ENCODE peak calls at places on chromosomes 5 and 9, in five cellular contexts. P, J, Z, G and T are unnamed samples.
A peak's percentile ranks its signal among the peaks of the same experiment; 100 is the strongest.

GRCh38 chr5:108905818-108906217 is 158.1 kb downstream of the FER start:
- DNase-seq in G (no peak), Z (peak; percentile 32), J (no peak), P (no peak), T (no peak)

GRCh38 chr9:136244116-136244775 is 1.4 kb downstream of the QSOX2 start:
- DNase-seq in Z (peak; percentile 27), G (no peak), P (no peak), J (no peak), T (no peak)

GRCh38 chr9:580652-581342 is 260.7 kb upstream of the DMRT1 start:
- DNase-seq in G (no peak), J (no peak), P (no peak), Z (no peak), T (no peak)

GRCh38 chr9:94806307-94806893 is 79.9 kb downstream of the AOPEP start:
- DNase-seq in P (no peak), Z (peak; percentile 41), J (no peak), G (peak; percentile 71), T (no peak)

GRCh38 chr5:151664694-151665583 is 21.8 kb downstream of the SPARC start:
- DNase-seq in P (no peak), J (no peak), Z (peak; percentile 70), G (no peak), T (no peak)

GRCh38 chr9:131732636-131733340 is 7.1 kb downstream of the RAPGEF1 start:
- DNase-seq in P (no peak), G (no peak), Z (no peak), J (no peak), T (no peak)

GRCh38 chr5:31638748-31639418 is at the start of gene PDZD2:
- DNase-seq in J (peak; percentile 79), Z (peak; percentile 66), G (peak; percentile 76), P (no peak), T (peak; percentile 59)

GRCh38 chr5:126015244-126016054 is 407.8 kb upstream of the GRAMD2B start:
- DNase-seq in J (no peak), P (no peak), G (no peak), Z (peak; percentile 93), T (no peak)

GRCh38 chr5:37771203-37771611 is 68.6 kb downstream of the GDNF start:
- DNase-seq in G (no peak), Z (no peak), J (no peak), P (no peak), T (no peak)

GRCh38 chr5:137395011-137395755 is 103.9 kb downstream of the SPOCK1 start:
- DNase-seq in P (no peak), J (no peak), G (no peak), Z (peak; percentile 80), T (no peak)

GRCh38 chr9:3848445-3849114 is 322.8 kb upstream of the RFX3 start:
- DNase-seq in J (peak; percentile 61), P (no peak), Z (no peak), G (no peak), T (no peak)

GRCh38 chr9:84238652-84239051 is 101.9 kb downstream of the SLC28A3 start:
- DNase-seq in J (no peak), Z (no peak), G (no peak), P (no peak), T (no peak)

GRCh38 chr5:7866194-7866593 is 2.6 kb downstream of the FASTKD3 start:
- DNase-seq in G (no peak), J (no peak), Z (no peak), P (no peak), T (no peak)

GRCh38 chr5:3862906-3863305 is 267.3 kb downstream of the IRX1 start:
- DNase-seq in G (no peak), J (no peak), P (no peak), Z (no peak), T (no peak)

GRCh38 chr5:98556707-98557106 is 216.8 kb upstream of the RGMB start:
- DNase-seq in P (no peak), G (no peak), Z (no peak), J (no peak), T (no peak)

GRCh38 chr5:107217721-107218130 is 453.0 kb downstream of the EFNA5 start:
- DNase-seq in Z (no peak), G (no peak), P (no peak), J (no peak), T (no peak)

GRCh38 chr5:170269579-170269978 is 28.0 kb downstream of the LCP2 start:
- DNase-seq in G (no peak), Z (peak; percentile 25), P (no peak), J (no peak), T (no peak)

GRCh38 chr5:139404484-139404840 is 573 bp upstream of the SPATA24 start:
- DNase-seq in Z (no peak), G (no peak), J (no peak), P (no peak), T (no peak)

GRCh38 chr9:125850763-125851162 is 103.6 kb downstream of the PBX3 start:
- DNase-seq in G (no peak), P (no peak), J (no peak), Z (no peak), T (no peak)

GRCh38 chr5:1330146-1330846 is 14.6 kb downstream of the CLPTM1L start:
- DNase-seq in Z (peak; percentile 36), J (no peak), P (no peak), G (no peak), T (no peak)

GRCh38 chr5:132203464-132203818 is 24.2 kb downstream of the P4HA2 start:
- DNase-seq in Z (peak; percentile 72), J (no peak), P (no peak), G (no peak), T (no peak)

GRCh38 chr5:14463629-14464028 is 118.0 kb upstream of the OTULINL start:
- DNase-seq in J (no peak), Z (peak; percentile 80), P (no peak), G (peak; percentile 25), T (no peak)

GRCh38 chr5:154916874-154917273 is 21.1 kb downstream of the GEMIN5 start:
- DNase-seq in Z (no peak), G (no peak), P (no peak), J (no peak), T (no peak)

GRCh38 chr9:91408475-91408874 is 15.2 kb downstream of the NFIL3 start:
- DNase-seq in P (no peak), Z (peak; percentile 53), J (no peak), G (no peak), T (no peak)

GRCh38 chr5:18483386-18483785 is 849.1 kb downstream of the TAF11L14 start:
- DNase-seq in P (no peak), Z (peak; percentile 14), J (no peak), G (no peak), T (no peak)

GRCh38 chr5:151078490-151079262 is 2.2 kb downstream of the TNIP1 start:
- DNase-seq in P (no peak), G (no peak), Z (no peak), J (no peak), T (no peak)

GRCh38 chr5:35188041-35188457 is 42.2 kb downstream of the PRLR start:
- DNase-seq in P (no peak), Z (no peak), J (no peak), G (no peak), T (no peak)

GRCh38 chr5:142694092-142694856 is 8.4 kb upstream of the FGF1 start:
- DNase-seq in P (no peak), J (no peak), G (no peak), Z (no peak), T (no peak)
- TF ChIP-seq CTCF in P (no peak), J (peak; percentile 52), G (no peak), Z (peak; percentile 15), T (no peak)

GRCh38 chr9:26504057-26504456 is 388.5 kb downstream of the CAAP1 start:
- DNase-seq in Z (no peak), J (no peak), P (no peak), G (no peak), T (no peak)

GRCh38 chr9:26500471-26500870 is 392.1 kb downstream of the CAAP1 start:
- DNase-seq in G (no peak), Z (no peak), P (no peak), J (no peak), T (no peak)

GRCh38 chr9:26502311-26502710 is 390.3 kb downstream of the CAAP1 start:
- DNase-seq in P (no peak), J (peak; percentile 27), G (no peak), Z (no peak), T (no peak)
- TF ChIP-seq CTCF in P (no peak), J (no peak), G (no peak), Z (no peak), T (no peak)

GRCh38 chr9:97994695-97995094 is 11.6 kb downstream of the ANP32B start:
- DNase-seq in J (no peak), Z (no peak), P (no peak), G (no peak), T (no peak)

GRCh38 chr9:98002808-98003207 is 19.7 kb downstream of the ANP32B start:
- DNase-seq in G (no peak), Z (no peak), P (no peak), J (no peak), T (no peak)

GRCh38 chr9:97993000-97993399 is 9.9 kb downstream of the ANP32B start:
- DNase-seq in J (no peak), G (no peak), Z (no peak), P (no peak), T (no peak)

GRCh38 chr9:97992219-97992618 is 9.1 kb downstream of the ANP32B start:
- DNase-seq in J (no peak), P (no peak), G (no peak), Z (no peak), T (no peak)

GRCh38 chr9:97997330-97998276 is 14.5 kb downstream of the ANP32B start:
- DNase-seq in P (no peak), J (no peak), G (no peak), Z (no peak), T (no peak)
- TF ChIP-seq CTCF in P (no peak), J (no peak), G (no peak), Z (no peak), T (no peak)

DNA sequence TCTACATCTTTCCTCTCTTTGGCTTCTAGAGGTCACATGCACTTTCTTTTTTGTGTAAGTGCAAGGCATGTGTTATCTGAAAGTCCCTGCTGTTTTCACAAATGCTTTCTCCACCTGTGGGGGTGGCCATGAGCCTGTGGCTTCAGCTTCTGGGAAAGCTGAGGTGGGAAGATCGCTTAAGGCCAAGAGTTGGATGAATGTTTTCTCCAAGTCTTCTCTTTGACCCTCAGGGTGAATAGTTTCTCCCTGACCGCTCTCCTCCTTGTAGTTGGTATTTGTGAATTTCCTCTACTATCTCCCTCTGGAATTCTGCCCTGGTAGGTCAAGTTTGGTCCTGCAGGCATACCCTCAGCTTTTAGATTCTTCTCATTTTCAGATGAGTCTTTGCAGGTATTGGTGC is 74.2 kb downstream of the UGCG start:
- DNase-seq in G (no peak), Z (no peak), J (no peak), P (no peak), T (no peak)
- TF ChIP-seq CTCF in G (no peak), Z (no peak), J (no peak), P (no peak), T (no peak)

DNA sequence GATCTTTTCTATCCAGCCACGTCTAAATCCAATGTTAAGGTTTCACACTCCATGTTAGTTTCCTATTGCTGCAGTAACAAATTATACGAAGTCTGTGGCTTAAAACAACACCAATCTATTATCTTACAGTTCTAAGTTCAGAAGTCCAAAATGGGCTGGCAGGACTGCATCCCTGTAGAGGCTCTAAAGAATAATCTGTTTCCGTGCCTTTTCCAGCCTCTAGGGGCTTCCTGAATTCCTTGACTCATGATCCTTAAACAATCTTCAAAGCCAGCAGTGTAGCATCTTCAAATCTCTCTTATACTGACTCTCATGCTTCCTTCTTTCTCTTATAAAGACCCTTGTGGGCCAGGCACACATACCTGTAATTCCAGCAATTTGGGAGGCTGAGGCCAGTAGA is 6.8 kb downstream of the PLGRKT start:
- DNase-seq in G (no peak), J (no peak), P (no peak), Z (no peak), T (no peak)
- TF ChIP-seq CTCF in G (no peak), J (no peak), P (no peak), Z (no peak), T (no peak)